ENCODE peak calls at places on chromosomes 11 and 22, in four cellular contexts. J is naive thymus-derived CD8-positive, alpha-beta T cell; T is left cardiac atrium; X is brain microvascular endothelial cell. Q is an unnamed sample.

GRCh38 chr11:115760528-115760837 is 256.3 kb upstream of the CADM1 start:
- DNase-seq in X (no peak), T (no peak), J (no peak), Q (no peak)

GRCh38 chr11:93020248-93021088 is 51.0 kb downstream of the MTNR1B start:
- DNase-seq in X (peak; percentile 43), J (no peak), T (no peak), Q (no peak)

GRCh38 chr22:23403720-23404688 is 176.1 kb downstream of the IGLL1 start:
- DNase-seq in J (no peak), X (no peak), T (no peak), Q (no peak)

GRCh38 chr11:111107501-111107900 is 138.0 kb upstream of the POU2AF2 start:
- DNase-seq in J (no peak), T (no peak), X (no peak), Q (no peak)

GRCh38 chr22:36367066-36367465 is 20.7 kb downstream of the MYH9 start:
- DNase-seq in J (no peak), X (no peak), T (no peak), Q (no peak)

GRCh38 chr22:38572065-38572464 is 2.1 kb upstream of the DMC1 start:
- DNase-seq in X (peak; percentile 65), J (peak; percentile 10), T (no peak), Q (peak; percentile 23)

GRCh38 chr22:32819120-32819519 is 17.6 kb downstream of the TIMP3 start:
- DNase-seq in T (no peak), X (no peak), J (no peak), Q (no peak)

GRCh38 chr22:19456541-19456940 is 9.0 kb upstream of the C22orf39 start:
- DNase-seq in X (no peak), T (no peak), J (no peak), Q (no peak)

GRCh38 chr11:107612445-107612844 is 21.5 kb downstream of the ELMOD1 start:
- DNase-seq in J (no peak), T (no peak), X (no peak), Q (no peak)

GRCh38 chr22:44162960-44163359 is 17.8 kb upstream of the PARVG start:
- DNase-seq in J (no peak), X (no peak), T (no peak), Q (no peak)

GRCh38 chr11:126816655-126817054 is 183.9 kb downstream of the KIRREL3 start:
- DNase-seq in J (no peak), T (no peak), X (no peak), Q (no peak)

GRCh38 chr11:88508808-88509581 is 171.5 kb upstream of the CTSC start:
- DNase-seq in J (no peak), T (peak; percentile 41), X (no peak), Q (no peak)

GRCh38 chr11:35056391-35057093 is 82.4 kb upstream of the CD44 start:
- DNase-seq in J (no peak), X (no peak), T (no peak), Q (no peak)

Q was measured in DND-41.